ENCODE peak calls at places on chromosomes 5 and 9, in six cellular contexts. One of them, this sample, is unnamed.

GRCh38 chr9:126704157-126704941 is 90.6 kb downstream of the LMX1B start:
- DNase-seq in activated CD8-positive, alpha-beta memory T cell treated with anti-CD3 and anti-CD28 coated beads for 4 hours: no peak
- DNase-seq in caudate nucleus: peak
- DNase-seq in left lung: no peak
- DNase-seq in lung: no peak
- DNase-seq in A549: peak
- DNase-seq in this sample: peak

GRCh38 chr9:131868766-131869165 is 128.9 kb upstream of the RAPGEF1 start:
- DNase-seq in A549: no peak
- DNase-seq in activated CD8-positive, alpha-beta memory T cell treated with anti-CD3 and anti-CD28 coated beads for 4 hours: no peak
- DNase-seq in caudate nucleus: peak
- DNase-seq in lung: no peak
- DNase-seq in left lung: no peak
- DNase-seq in this sample: no peak

GRCh38 chr5:5092149-5092548 is 48.0 kb upstream of the ADAMTS16 start:
- DNase-seq in lung: no peak
- DNase-seq in A549: no peak
- DNase-seq in caudate nucleus: no peak
- DNase-seq in left lung: no peak
- DNase-seq in activated CD8-positive, alpha-beta memory T cell treated with anti-CD3 and anti-CD28 coated beads for 4 hours: no peak
- DNase-seq in this sample: no peak

GRCh38 chr5:178245389-178245788 is 12.8 kb upstream of the PHYKPL start:
- DNase-seq in lung: no peak
- DNase-seq in caudate nucleus: no peak
- DNase-seq in activated CD8-positive, alpha-beta memory T cell treated with anti-CD3 and anti-CD28 coated beads for 4 hours: no peak
- DNase-seq in left lung: no peak
- DNase-seq in A549: no peak
- DNase-seq in this sample: no peak

GRCh38 chr9:21779397-21779796 is 23.0 kb upstream of the MTAP start:
- DNase-seq in lung: no peak
- DNase-seq in caudate nucleus: no peak
- DNase-seq in left lung: no peak
- DNase-seq in activated CD8-positive, alpha-beta memory T cell treated with anti-CD3 and anti-CD28 coated beads for 4 hours: no peak
- DNase-seq in A549: no peak
- DNase-seq in this sample: no peak

GRCh38 chr5:9198399-9198798 is 347.5 kb downstream of the SEMA5A start:
- DNase-seq in A549: no peak
- DNase-seq in lung: no peak
- DNase-seq in caudate nucleus: no peak
- DNase-seq in left lung: no peak
- DNase-seq in activated CD8-positive, alpha-beta memory T cell treated with anti-CD3 and anti-CD28 coated beads for 4 hours: no peak
- DNase-seq in this sample: no peak

GRCh38 chr5:373710-374602 is 52.4 kb downstream of the AHRR start:
- DNase-seq in left lung: peak
- DNase-seq in lung: peak
- DNase-seq in A549: peak
- DNase-seq in caudate nucleus: no peak
- DNase-seq in activated CD8-positive, alpha-beta memory T cell treated with anti-CD3 and anti-CD28 coated beads for 4 hours: peak
- DNase-seq in this sample: peak

GRCh38 chr5:116576043-116576713 is 1.6 kb upstream of the SEMA6A start:
- DNase-seq in left lung: no peak
- DNase-seq in activated CD8-positive, alpha-beta memory T cell treated with anti-CD3 and anti-CD28 coated beads for 4 hours: no peak
- DNase-seq in lung: peak
- DNase-seq in caudate nucleus: peak
- DNase-seq in A549: peak
- DNase-seq in this sample: peak

GRCh38 chr5:178187014-178187413 is at the start of gene GMCL2:
- DNase-seq in left lung: no peak
- DNase-seq in caudate nucleus: no peak
- DNase-seq in A549: no peak
- DNase-seq in activated CD8-positive, alpha-beta memory T cell treated with anti-CD3 and anti-CD28 coated beads for 4 hours: no peak
- DNase-seq in lung: no peak
- DNase-seq in this sample: no peak

GRCh38 chr5:135149956-135150723 is 116.1 kb upstream of the PITX1 start:
- DNase-seq in A549: no peak
- DNase-seq in caudate nucleus: no peak
- DNase-seq in activated CD8-positive, alpha-beta memory T cell treated with anti-CD3 and anti-CD28 coated beads for 4 hours: no peak
- DNase-seq in lung: no peak
- DNase-seq in left lung: no peak
- DNase-seq in this sample: no peak

GRCh38 chr5:157345485-157345884 is 79.6 kb downstream of the CYFIP2 start:
- DNase-seq in caudate nucleus: no peak
- DNase-seq in left lung: no peak
- DNase-seq in activated CD8-positive, alpha-beta memory T cell treated with anti-CD3 and anti-CD28 coated beads for 4 hours: no peak
- DNase-seq in lung: no peak
- DNase-seq in A549: no peak
- DNase-seq in this sample: no peak

GRCh38 chr5:68883441-68883840 is 210.4 kb upstream of the SLC30A5 start:
- DNase-seq in activated CD8-positive, alpha-beta memory T cell treated with anti-CD3 and anti-CD28 coated beads for 4 hours: no peak
- DNase-seq in A549: no peak
- DNase-seq in lung: no peak
- DNase-seq in left lung: no peak
- DNase-seq in caudate nucleus: no peak
- DNase-seq in this sample: no peak

GRCh38 chr5:119322312-119322947 is 33.4 kb upstream of the TNFAIP8 start:
- DNase-seq in lung: no peak
- DNase-seq in A549: no peak
- DNase-seq in left lung: no peak
- DNase-seq in activated CD8-positive, alpha-beta memory T cell treated with anti-CD3 and anti-CD28 coated beads for 4 hours: no peak
- DNase-seq in caudate nucleus: no peak
- DNase-seq in this sample: no peak

GRCh38 chr5:6704361-6704851 is 8.8 kb upstream of the TENT4A start:
- DNase-seq in lung: peak
- DNase-seq in activated CD8-positive, alpha-beta memory T cell treated with anti-CD3 and anti-CD28 coated beads for 4 hours: no peak
- DNase-seq in left lung: no peak
- DNase-seq in A549: no peak
- DNase-seq in caudate nucleus: peak
- DNase-seq in this sample: peak

GRCh38 chr5:154476343-154477213 is 1.4 kb downstream of the HAND1 start:
- DNase-seq in A549: no peak
- DNase-seq in activated CD8-positive, alpha-beta memory T cell treated with anti-CD3 and anti-CD28 coated beads for 4 hours: no peak
- DNase-seq in lung: no peak
- DNase-seq in caudate nucleus: no peak
- DNase-seq in left lung: no peak
- DNase-seq in this sample: no peak

GRCh38 chr5:61330341-61330878 is 1.6 kb upstream of the ZSWIM6 start:
- DNase-seq in activated CD8-positive, alpha-beta memory T cell treated with anti-CD3 and anti-CD28 coated beads for 4 hours: no peak
- DNase-seq in A549: peak
- DNase-seq in left lung: peak
- DNase-seq in lung: peak
- DNase-seq in caudate nucleus: peak
- DNase-seq in this sample: peak

GRCh38 chr9:127210851-127211730 is 53.5 kb upstream of the GARNL3 start:
- DNase-seq in lung: no peak
- DNase-seq in caudate nucleus: no peak
- DNase-seq in activated CD8-positive, alpha-beta memory T cell treated with anti-CD3 and anti-CD28 coated beads for 4 hours: no peak
- DNase-seq in left lung: no peak
- DNase-seq in A549: no peak
- DNase-seq in this sample: no peak

GRCh38 chr9:131984564-131984963 is 95.1 kb downstream of the MED27 start:
- DNase-seq in lung: no peak
- DNase-seq in A549: no peak
- DNase-seq in caudate nucleus: no peak
- DNase-seq in left lung: no peak
- DNase-seq in activated CD8-positive, alpha-beta memory T cell treated with anti-CD3 and anti-CD28 coated beads for 4 hours: no peak
- DNase-seq in this sample: no peak